ENCODE peak calls at places on chromosome 10, in seven cellular contexts. One of them, this sample, is unnamed. For H3K27me3, the result is how much of the 10 kb centered on the place peaks cover.

GRCh38 chr10:68223535-68224165 is 8.3 kb downstream of the ATOH7 start:
- DNase-seq in PC-9: no peak
- DNase-seq in ovary: no peak
- DNase-seq in fibroblast of lung: no peak
- DNase-seq in foreskin keratinocyte: no peak
- DNase-seq in Peyer's patch: no peak
- DNase-seq in neural progenitor cell: peak
- DNase-seq in this sample: no peak

GRCh38 chr10:4316166-4316810 is 509.7 kb upstream of the AKR1E2 start:
- DNase-seq in PC-9: no peak
- DNase-seq in ovary: no peak
- DNase-seq in fibroblast of lung: peak
- DNase-seq in foreskin keratinocyte: no peak
- DNase-seq in Peyer's patch: no peak
- DNase-seq in neural progenitor cell: no peak
- DNase-seq in this sample: no peak

GRCh38 chr10:34768261-34768971 is 46.7 kb downstream of the PARD3 start:
- DNase-seq in PC-9: peak
- DNase-seq in ovary: peak
- DNase-seq in fibroblast of lung: peak
- DNase-seq in foreskin keratinocyte: no peak
- DNase-seq in Peyer's patch: no peak
- DNase-seq in neural progenitor cell: no peak
- DNase-seq in this sample: peak

GRCh38 chr10:29993319-29993876 is 66.0 kb downstream of the JCAD start:
- DNase-seq in PC-9: no peak
- DNase-seq in ovary: no peak
- DNase-seq in fibroblast of lung: no peak
- DNase-seq in foreskin keratinocyte: no peak
- DNase-seq in Peyer's patch: no peak
- DNase-seq in neural progenitor cell: no peak
- DNase-seq in this sample: no peak

GRCh38 chr10:63603709-63604445 is 82.7 kb downstream of the REEP3 start:
- DNase-seq in PC-9: no peak
- DNase-seq in ovary: no peak
- DNase-seq in fibroblast of lung: peak
- DNase-seq in foreskin keratinocyte: no peak
- DNase-seq in Peyer's patch: no peak
- DNase-seq in neural progenitor cell: no peak
- DNase-seq in this sample: no peak

GRCh38 chr10:10745281-10745680 is 272.4 kb upstream of the CELF2 start:
- DNase-seq in PC-9: no peak
- DNase-seq in ovary: no peak
- DNase-seq in fibroblast of lung: no peak
- DNase-seq in foreskin keratinocyte: no peak
- DNase-seq in Peyer's patch: no peak
- DNase-seq in neural progenitor cell: no peak
- DNase-seq in this sample: no peak

GRCh38 chr10:6738464-6738824 is 158.4 kb upstream of the PRKCQ start:
- DNase-seq in PC-9: no peak
- DNase-seq in ovary: no peak
- DNase-seq in fibroblast of lung: peak
- DNase-seq in foreskin keratinocyte: peak
- DNase-seq in Peyer's patch: no peak
- DNase-seq in neural progenitor cell: no peak
- DNase-seq in this sample: no peak

GRCh38 chr10:120824864-120825263 is 26.3 kb upstream of the WDR11 start:
- DNase-seq in PC-9: no peak
- DNase-seq in ovary: no peak
- DNase-seq in fibroblast of lung: no peak
- DNase-seq in foreskin keratinocyte: no peak
- DNase-seq in Peyer's patch: no peak
- DNase-seq in neural progenitor cell: peak
- DNase-seq in this sample: no peak

GRCh38 chr10:79068562-79069324 is at the start of gene ZMIZ1:
- DNase-seq in PC-9: peak
- DNase-seq in ovary: peak
- DNase-seq in fibroblast of lung: peak
- DNase-seq in foreskin keratinocyte: peak
- DNase-seq in Peyer's patch: peak
- DNase-seq in neural progenitor cell: peak
- DNase-seq in this sample: peak

GRCh38 chr10:82190432-82191260 is 315.7 kb downstream of the NRG3 start:
- DNase-seq in PC-9: no peak
- DNase-seq in ovary: no peak
- DNase-seq in fibroblast of lung: no peak
- DNase-seq in foreskin keratinocyte: no peak
- DNase-seq in Peyer's patch: no peak
- DNase-seq in neural progenitor cell: no peak
- DNase-seq in this sample: no peak

GRCh38 chr10:57983226-57983870 is 284.3 kb downstream of the IPMK start:
- DNase-seq in PC-9: no peak
- DNase-seq in ovary: no peak
- DNase-seq in fibroblast of lung: no peak
- DNase-seq in foreskin keratinocyte: peak
- DNase-seq in Peyer's patch: no peak
- DNase-seq in neural progenitor cell: no peak
- DNase-seq in this sample: no peak

GRCh38 chr10:130072247-130072646 is 38.4 kb downstream of the C10orf143 start:
- DNase-seq in PC-9: no peak
- DNase-seq in ovary: no peak
- DNase-seq in fibroblast of lung: no peak
- DNase-seq in foreskin keratinocyte: no peak
- DNase-seq in Peyer's patch: no peak
- DNase-seq in neural progenitor cell: no peak
- DNase-seq in this sample: no peak

GRCh38 chr10:26780793-26781601 is 79.8 kb downstream of the ABI1 start:
- DNase-seq in PC-9: peak
- DNase-seq in ovary: no peak
- DNase-seq in fibroblast of lung: peak
- DNase-seq in foreskin keratinocyte: peak
- DNase-seq in Peyer's patch: peak
- DNase-seq in neural progenitor cell: no peak
- DNase-seq in this sample: no peak

GRCh38 chr10:11782793-11783557 is 40.2 kb upstream of the PROSER2 start:
- DNase-seq in PC-9: peak
- DNase-seq in ovary: no peak
- DNase-seq in fibroblast of lung: peak
- DNase-seq in foreskin keratinocyte: peak
- DNase-seq in Peyer's patch: no peak
- DNase-seq in neural progenitor cell: peak
- DNase-seq in this sample: no peak

GRCh38 chr10:96376483-96376882 is 17.7 kb upstream of the OPALIN start:
- DNase-seq in PC-9: no peak
- DNase-seq in ovary: no peak
- DNase-seq in fibroblast of lung: no peak
- DNase-seq in foreskin keratinocyte: peak
- DNase-seq in Peyer's patch: no peak
- DNase-seq in neural progenitor cell: no peak
- DNase-seq in this sample: no peak

GRCh38 chr10:2137549-2138174 is 400.3 kb upstream of the ADARB2 start:
- DNase-seq in PC-9: no peak
- DNase-seq in ovary: no peak
- DNase-seq in fibroblast of lung: no peak
- DNase-seq in foreskin keratinocyte: no peak
- DNase-seq in Peyer's patch: no peak
- DNase-seq in neural progenitor cell: peak
- DNase-seq in this sample: no peak

GRCh38 chr10:11608159-11608966 is 3.1 kb downstream of the USP6NL start:
- DNase-seq in PC-9: no peak
- DNase-seq in ovary: no peak
- DNase-seq in fibroblast of lung: no peak
- DNase-seq in foreskin keratinocyte: no peak
- DNase-seq in Peyer's patch: no peak
- DNase-seq in neural progenitor cell: no peak
- DNase-seq in this sample: no peak

GRCh38 chr10:11810313-11810766 is 12.8 kb upstream of the PROSER2 start:
- DNase-seq in PC-9: peak
- DNase-seq in ovary: no peak
- DNase-seq in fibroblast of lung: peak
- DNase-seq in foreskin keratinocyte: no peak
- DNase-seq in Peyer's patch: no peak
- DNase-seq in neural progenitor cell: no peak
- DNase-seq in this sample: peak

DNA sequence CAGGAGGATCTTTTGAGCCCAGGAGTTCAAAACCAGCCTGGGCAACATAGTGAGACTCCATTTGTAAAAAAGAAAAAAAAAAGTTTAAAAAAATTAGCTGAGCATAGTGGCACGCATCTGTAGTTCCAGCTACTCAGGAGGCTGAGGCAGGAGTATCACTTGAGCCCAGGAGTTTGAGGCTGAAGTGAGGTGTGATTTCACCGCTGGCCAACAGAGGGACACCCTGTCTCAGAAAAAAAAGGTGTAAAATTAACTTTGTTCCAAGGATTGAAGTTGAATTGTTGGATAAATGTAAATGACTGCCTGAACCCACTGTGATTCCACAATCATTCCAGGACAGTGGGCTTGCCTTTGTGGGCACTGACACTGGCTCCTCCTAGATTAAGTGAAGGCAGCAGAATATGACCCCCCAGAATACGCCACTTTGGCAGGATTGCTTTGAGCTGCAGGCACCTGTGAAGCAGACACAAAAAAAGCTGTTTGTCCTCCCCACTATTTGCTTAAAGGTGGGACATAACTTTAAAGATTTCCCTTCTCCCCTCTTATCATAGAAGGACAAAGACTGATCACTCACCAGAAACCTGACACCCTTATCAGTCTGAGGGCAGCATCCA is 57.2 kb upstream of the FOXI2 start:
- DNase-seq in PC-9: no peak
- DNase-seq in ovary: no peak
- DNase-seq in fibroblast of lung: no peak
- DNase-seq in foreskin keratinocyte: no peak
- DNase-seq in Peyer's patch: no peak
- DNase-seq in neural progenitor cell: peak
- DNase-seq in this sample: no peak
- TF ChIP-seq CTCF in PC-9: peak
- TF ChIP-seq CTCF in ovary: no peak
- TF ChIP-seq CTCF in fibroblast of lung: no peak
- TF ChIP-seq CTCF in foreskin keratinocyte: peak
- TF ChIP-seq CTCF in Peyer's patch: no peak
- TF ChIP-seq CTCF in neural progenitor cell: peak
- TF ChIP-seq CTCF in this sample: no peak

DNA sequence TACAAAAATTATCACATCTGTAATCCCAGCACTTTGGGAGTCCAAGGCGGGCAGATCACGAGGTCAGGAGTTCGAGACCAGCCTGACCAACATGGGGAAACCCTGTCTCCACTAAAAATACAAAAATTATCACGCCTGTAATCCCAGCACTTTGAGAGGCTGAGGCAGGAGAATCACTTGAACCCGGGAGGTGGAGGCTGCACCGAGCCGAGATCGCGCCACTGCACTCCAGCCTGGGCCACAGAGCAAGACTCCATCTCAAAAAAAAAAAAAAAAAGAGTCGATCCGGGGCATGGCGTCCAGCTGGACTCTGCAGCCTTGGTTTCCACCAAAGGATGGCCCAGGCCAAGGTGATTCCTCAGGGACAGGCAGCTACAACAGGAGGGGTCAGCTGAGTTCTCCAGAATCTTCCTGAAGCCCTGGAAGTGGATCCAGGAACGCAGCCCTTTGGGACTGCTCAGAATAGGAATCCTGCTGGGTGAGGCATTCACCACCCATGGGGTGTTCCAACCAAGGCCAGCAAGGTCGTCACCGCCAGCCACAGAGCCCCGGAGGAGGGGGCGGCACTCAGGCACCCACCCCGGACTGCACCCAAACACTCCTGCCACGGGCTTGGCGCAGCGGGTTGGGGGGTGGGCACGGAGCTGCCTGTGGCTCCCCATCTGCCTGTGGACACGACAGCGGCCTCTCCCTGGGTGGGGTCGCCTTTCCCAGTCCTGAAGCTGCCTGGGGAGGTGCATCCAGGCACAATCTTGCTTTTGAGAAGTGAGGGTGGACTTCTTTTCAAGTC is 12.0 kb upstream of the UTF1 start:
- DNase-seq in PC-9: no peak
- DNase-seq in ovary: no peak
- DNase-seq in fibroblast of lung: no peak
- DNase-seq in foreskin keratinocyte: no peak
- DNase-seq in Peyer's patch: no peak
- DNase-seq in neural progenitor cell: no peak
- DNase-seq in this sample: no peak
- H3K27me3 ChIP-seq in PC-9: under half
- H3K27me3 ChIP-seq in ovary: under half
- H3K27me3 ChIP-seq in fibroblast of lung: under half
- H3K27me3 ChIP-seq in foreskin keratinocyte: under half
- H3K27me3 ChIP-seq in Peyer's patch: under half
- H3K27me3 ChIP-seq in neural progenitor cell: under half
- H3K27me3 ChIP-seq in this sample: under half

GRCh38 chr10:22301193-22301592 is 15.0 kb upstream of the COMMD3 start:
- DNase-seq in PC-9: no peak
- DNase-seq in ovary: no peak
- DNase-seq in fibroblast of lung: no peak
- DNase-seq in foreskin keratinocyte: no peak
- DNase-seq in Peyer's patch: no peak
- DNase-seq in neural progenitor cell: peak
- DNase-seq in this sample: no peak
- TF ChIP-seq CTCF in PC-9: peak
- TF ChIP-seq CTCF in ovary: no peak
- TF ChIP-seq CTCF in fibroblast of lung: no peak
- TF ChIP-seq CTCF in foreskin keratinocyte: no peak
- TF ChIP-seq CTCF in Peyer's patch: no peak
- TF ChIP-seq CTCF in neural progenitor cell: peak
- TF ChIP-seq CTCF in this sample: no peak

GRCh38 chr10:71634531-71635164 is 84.9 kb downstream of the C10orf105 start:
- DNase-seq in PC-9: no peak
- DNase-seq in ovary: no peak
- DNase-seq in fibroblast of lung: no peak
- DNase-seq in foreskin keratinocyte: no peak
- DNase-seq in Peyer's patch: no peak
- DNase-seq in neural progenitor cell: no peak
- DNase-seq in this sample: no peak

GRCh38 chr10:71637305-71637704 is 82.3 kb downstream of the C10orf105 start:
- DNase-seq in PC-9: no peak
- DNase-seq in ovary: no peak
- DNase-seq in fibroblast of lung: no peak
- DNase-seq in foreskin keratinocyte: no peak
- DNase-seq in Peyer's patch: no peak
- DNase-seq in neural progenitor cell: no peak
- DNase-seq in this sample: no peak

GRCh38 chr10:71636588-71636987 is 83.0 kb downstream of the C10orf105 start:
- DNase-seq in PC-9: no peak
- DNase-seq in ovary: no peak
- DNase-seq in fibroblast of lung: no peak
- DNase-seq in foreskin keratinocyte: no peak
- DNase-seq in Peyer's patch: no peak
- DNase-seq in neural progenitor cell: no peak
- DNase-seq in this sample: no peak

GRCh38 chr10:71635251-71635866 is 84.2 kb downstream of the C10orf105 start:
- DNase-seq in PC-9: no peak
- DNase-seq in ovary: no peak
- DNase-seq in fibroblast of lung: no peak
- DNase-seq in foreskin keratinocyte: no peak
- DNase-seq in Peyer's patch: no peak
- DNase-seq in neural progenitor cell: no peak
- DNase-seq in this sample: no peak

DNA sequence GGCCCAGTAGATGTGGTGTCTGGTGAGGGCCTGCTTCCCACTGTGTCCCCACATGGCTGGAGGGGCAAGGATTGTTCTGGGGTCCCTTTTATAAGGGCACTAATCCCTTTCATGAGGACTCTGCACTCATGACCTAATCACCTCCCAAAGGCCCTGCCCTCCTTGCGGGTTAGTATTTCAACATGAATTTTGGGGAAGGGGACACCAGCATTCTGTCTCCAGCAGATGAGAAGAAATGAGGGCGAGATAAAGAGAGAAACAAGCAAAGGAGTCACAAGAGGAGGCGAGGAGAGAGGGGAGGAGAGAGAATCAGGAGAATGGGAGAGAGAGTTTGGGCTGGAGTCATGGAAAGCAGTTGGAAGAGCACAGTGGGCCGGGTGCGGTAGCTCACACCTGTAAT is 83.7 kb downstream of the C10orf105 start:
- DNase-seq in PC-9: no peak
- DNase-seq in ovary: no peak
- DNase-seq in fibroblast of lung: no peak
- DNase-seq in foreskin keratinocyte: no peak
- DNase-seq in Peyer's patch: no peak
- DNase-seq in neural progenitor cell: no peak
- DNase-seq in this sample: no peak
- H3K27me3 ChIP-seq in PC-9: under half
- H3K27me3 ChIP-seq in ovary: under half
- H3K27me3 ChIP-seq in fibroblast of lung: under half
- H3K27me3 ChIP-seq in foreskin keratinocyte: half or more
- H3K27me3 ChIP-seq in Peyer's patch: under half
- H3K27me3 ChIP-seq in neural progenitor cell: under half
- H3K27me3 ChIP-seq in this sample: under half

This sample was measured in lower lobe of right lung.